ENCODE peak calls at places on chromosome 9, in seven cellular contexts. N is HCT116, R is HEK293T, X is WTC11, M is K562, A is H1, Y is GM12878. P is an unnamed sample.

GRCh38 chr9:105415344-105415980 is 32.4 kb upstream of the FSD1L start:
- DNase-seq in N (peak), R (peak), X (peak), M (peak), A (peak), Y (no peak), P (peak)

GRCh38 chr9:113631811-113632665 is 168.5 kb downstream of the RGS3 start:
- DNase-seq in N (no peak), R (no peak), X (no peak), M (no peak), A (no peak), Y (no peak), P (no peak)

GRCh38 chr9:114803459-114803858 is 2.4 kb downstream of the TNFSF15 start:
- DNase-seq in N (no peak), R (no peak), X (no peak), M (no peak), A (no peak), Y (no peak), P (no peak)

GRCh38 chr9:2800385-2801179 is 43.3 kb downstream of the PUM3 start:
- DNase-seq in N (no peak), R (no peak), X (no peak), M (no peak), A (no peak), Y (no peak), P (peak)

GRCh38 chr9:18549772-18550171 is 75.8 kb downstream of the ADAMTSL1 start:
- DNase-seq in N (no peak), R (no peak), X (no peak), M (no peak), A (no peak), Y (no peak), P (no peak)

GRCh38 chr9:93128011-93128714 is 5.9 kb downstream of the NINJ1 start:
- DNase-seq in N (no peak), R (no peak), X (no peak), M (no peak), A (no peak), Y (no peak), P (no peak)

GRCh38 chr9:33884856-33885701 is 68.1 kb downstream of the UBE2R2 start:
- DNase-seq in N (no peak), R (peak), X (no peak), M (no peak), A (no peak), Y (no peak), P (no peak)

GRCh38 chr9:131776473-131776872 is 36.6 kb upstream of the RAPGEF1 start:
- DNase-seq in N (peak), R (peak), X (peak), M (peak), A (peak), Y (no peak), P (peak)

GRCh38 chr9:35746583-35746982 is 2.4 kb downstream of the GBA2 start:
- DNase-seq in N (no peak), R (no peak), X (no peak), M (no peak), A (no peak), Y (no peak), P (peak)

GRCh38 chr9:34544035-34544434 is 21.2 kb upstream of the ENHO start:
- DNase-seq in N (no peak), R (no peak), X (no peak), M (no peak), A (no peak), Y (no peak), P (peak)

GRCh38 chr9:17082343-17082742 is 52.5 kb upstream of the CNTLN start:
- DNase-seq in N (no peak), R (peak), X (peak), M (no peak), A (peak), Y (no peak), P (no peak)

GRCh38 chr9:71209890-71210289 is 88.5 kb upstream of the TRPM3 start:
- DNase-seq in N (no peak), R (no peak), X (peak), M (no peak), A (no peak), Y (no peak), P (no peak)

GRCh38 chr9:114361542-114361941 is 26.2 kb downstream of the AKNA start:
- DNase-seq in N (no peak), R (no peak), X (no peak), M (no peak), A (no peak), Y (no peak), P (no peak)

GRCh38 chr9:124040186-124040920 is 28.8 kb downstream of the LHX2 start:
- DNase-seq in N (no peak), R (no peak), X (no peak), M (no peak), A (no peak), Y (no peak), P (no peak)

GRCh38 chr9:2302606-2303005 is 287.5 kb downstream of the SMARCA2 start:
- DNase-seq in N (no peak), R (no peak), X (no peak), M (no peak), A (peak), Y (no peak), P (no peak)

GRCh38 chr9:74497750-74498615 is 848 bp downstream of the RORB start:
- DNase-seq in N (no peak), R (peak), X (peak), M (no peak), A (peak), Y (no peak), P (no peak)

GRCh38 chr9:18666987-18667772 is 193.2 kb downstream of the ADAMTSL1 start:
- DNase-seq in N (no peak), R (no peak), X (no peak), M (no peak), A (no peak), Y (no peak), P (no peak)

GRCh38 chr9:92378825-92379535 is 25.4 kb downstream of the OGN start:
- DNase-seq in N (no peak), R (no peak), X (no peak), M (no peak), A (no peak), Y (no peak), P (no peak)

GRCh38 chr9:136799079-136799853 is 3.1 kb downstream of the CCDC183 start:
- DNase-seq in N (no peak), R (no peak), X (peak), M (no peak), A (no peak), Y (no peak), P (peak)

GRCh38 chr9:74577956-74578355 is 80.8 kb downstream of the RORB start:
- DNase-seq in N (peak), R (no peak), X (no peak), M (no peak), A (no peak), Y (no peak), P (peak)

GRCh38 chr9:137053944-137054931 is at the start of gene ENTPD2:
- DNase-seq in N (no peak), R (peak), X (peak), M (peak), A (peak), Y (no peak), P (peak)

GRCh38 chr9:130058154-130058553 is 4.4 kb downstream of the GPR107 start:
- DNase-seq in N (no peak), R (peak), X (no peak), M (peak), A (no peak), Y (no peak), P (no peak)

GRCh38 chr9:96566401-96567202 is 53.0 kb downstream of the CDC14B start:
- DNase-seq in N (peak), R (peak), X (peak), M (peak), A (peak), Y (no peak), P (peak)

GRCh38 chr9:127634021-127634420 is 21.9 kb downstream of the STXBP1 start:
- DNase-seq in N (peak), R (no peak), X (no peak), M (no peak), A (no peak), Y (no peak), P (no peak)

GRCh38 chr9:112169368-112169767 is 5.7 kb downstream of the SUSD1 start:
- DNase-seq in N (no peak), R (no peak), X (no peak), M (no peak), A (no peak), Y (no peak), P (no peak)

DNA sequence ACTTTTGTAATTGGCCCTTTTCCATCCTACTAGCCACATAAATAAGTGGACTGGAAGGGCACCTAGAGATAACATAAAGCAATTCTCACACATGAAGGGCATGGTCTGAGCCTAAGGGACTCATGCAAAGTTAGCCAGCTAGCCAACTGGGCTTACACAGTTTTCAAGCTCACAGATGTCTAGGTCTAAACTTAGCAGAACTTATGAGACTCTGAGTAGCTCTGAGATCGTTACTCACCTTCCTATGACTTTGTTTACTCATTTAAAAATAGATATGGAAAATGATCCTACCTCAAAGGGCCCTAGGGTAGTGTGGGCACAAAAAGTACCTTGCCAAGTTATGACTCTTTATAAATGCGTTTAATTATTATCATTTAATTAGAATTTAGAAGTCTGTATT is 410.4 kb upstream of the MPDZ start:
- DNase-seq in N (no peak), R (no peak), X (no peak), M (no peak), A (no peak), Y (no peak), P (no peak)
- TF ChIP-seq SP1 in N (no peak), R (no peak), X (no peak), M (no peak), A (no peak), Y (no peak), P (no peak)

GRCh38 chr9:116760636-116761035 is 73.5 kb downstream of the TRIM32 start:
- DNase-seq in N (no peak), R (no peak), X (no peak), M (no peak), A (no peak), Y (no peak), P (no peak)
- TF ChIP-seq SP1 in N (no peak), R (no peak), X (no peak), M (no peak), A (no peak), Y (no peak), P (no peak)

GRCh38 chr9:134709512-134710270 is 68.1 kb downstream of the COL5A1 start:
- DNase-seq in N (no peak), R (no peak), X (no peak), M (no peak), A (no peak), Y (no peak), P (no peak)
- TF ChIP-seq SP1 in N (no peak), R (no peak), X (no peak), M (no peak), A (no peak), Y (no peak), P (no peak)

DNA sequence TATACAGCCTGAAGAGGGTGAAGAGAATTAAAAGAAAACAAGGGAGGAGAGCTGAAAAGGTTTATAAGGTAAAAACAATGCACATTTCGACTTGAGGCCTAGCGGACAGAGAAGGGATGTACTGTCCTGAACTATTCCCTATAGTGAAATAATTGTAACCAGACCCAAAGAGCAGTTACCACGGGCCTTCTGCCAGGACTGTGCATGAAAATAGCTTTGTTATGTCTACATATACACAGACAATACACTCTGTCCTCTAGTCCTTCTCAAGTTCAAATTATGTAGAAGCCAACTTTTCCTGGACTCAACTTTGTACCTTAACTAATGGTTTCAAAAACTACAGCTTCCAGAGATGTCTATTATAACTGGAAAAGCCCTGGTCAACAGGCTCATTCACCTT is 223.7 kb downstream of the PCSK5 start:
- DNase-seq in N (no peak), R (no peak), X (no peak), M (no peak), A (no peak), Y (no peak), P (no peak)
- TF ChIP-seq SP1 in N (no peak), R (no peak), X (no peak), M (no peak), A (no peak), Y (no peak), P (no peak)

GRCh38 chr9:110141118-110141797 is 66.7 kb downstream of the C9orf152 start:
- DNase-seq in N (no peak), R (no peak), X (no peak), M (no peak), A (no peak), Y (no peak), P (no peak)
- TF ChIP-seq SP1 in N (no peak), R (no peak), X (no peak), M (no peak), A (no peak), Y (no peak), P (no peak)

GRCh38 chr9:121989010-121989409 is 104.1 kb downstream of the TTLL11 start:
- DNase-seq in N (no peak), R (no peak), X (peak), M (no peak), A (peak), Y (no peak), P (no peak)

GRCh38 chr9:121990600-121991304 is 102.4 kb downstream of the TTLL11 start:
- DNase-seq in N (no peak), R (no peak), X (no peak), M (no peak), A (no peak), Y (no peak), P (peak)

GRCh38 chr9:121991305-121991661 is 101.8 kb downstream of the TTLL11 start:
- DNase-seq in N (no peak), R (no peak), X (no peak), M (no peak), A (no peak), Y (no peak), P (no peak)

GRCh38 chr9:121995997-121996396 is 97.1 kb downstream of the TTLL11 start:
- DNase-seq in N (no peak), R (no peak), X (no peak), M (no peak), A (no peak), Y (no peak), P (no peak)

GRCh38 chr9:121992571-121993212 is 100.4 kb downstream of the TTLL11 start:
- DNase-seq in N (peak), R (peak), X (peak), M (peak), A (no peak), Y (no peak), P (peak)
- TF ChIP-seq SP1 in N (no peak), R (no peak), X (no peak), M (no peak), A (no peak), Y (no peak), P (no peak)

DNA sequence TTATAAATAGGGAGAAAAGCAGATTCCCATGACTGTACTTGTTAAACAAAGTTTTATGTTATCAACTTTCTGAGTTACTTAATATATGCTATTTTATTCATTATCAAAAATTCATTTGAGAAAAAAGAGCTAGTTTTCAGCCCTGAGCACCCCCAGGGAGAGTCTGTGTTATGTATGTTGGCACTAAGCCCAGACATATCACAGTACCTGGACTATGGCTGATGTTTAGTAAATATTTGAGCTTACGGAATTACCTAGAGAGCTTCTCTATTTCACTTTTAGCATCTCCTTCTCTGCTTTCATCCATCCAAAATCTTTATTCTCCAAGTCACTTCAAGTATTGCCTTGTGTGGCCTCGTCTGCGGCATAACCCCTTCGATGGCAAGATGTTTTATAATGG is 225.9 kb upstream of the PCSK5 start:
- DNase-seq in N (no peak), R (no peak), X (no peak), M (no peak), A (no peak), Y (no peak), P (peak)
- TF ChIP-seq SP1 in N (no peak), R (no peak), X (no peak), M (no peak), A (no peak), Y (no peak), P (no peak)

GRCh38 chr9:27599102-27599501 is 25.8 kb upstream of the C9orf72 start:
- DNase-seq in N (no peak), R (no peak), X (no peak), M (no peak), A (no peak), Y (no peak), P (no peak)

GRCh38 chr9:27602107-27602836 is 29.0 kb upstream of the C9orf72 start:
- DNase-seq in N (no peak), R (no peak), X (no peak), M (no peak), A (no peak), Y (no peak), P (no peak)

GRCh38 chr9:27602954-27603353 is 29.7 kb upstream of the C9orf72 start:
- DNase-seq in N (no peak), R (no peak), X (no peak), M (no peak), A (no peak), Y (no peak), P (no peak)

GRCh38 chr9:27599521-27600234 is 26.4 kb upstream of the C9orf72 start:
- DNase-seq in N (no peak), R (no peak), X (no peak), M (no peak), A (no peak), Y (no peak), P (no peak)

DNA sequence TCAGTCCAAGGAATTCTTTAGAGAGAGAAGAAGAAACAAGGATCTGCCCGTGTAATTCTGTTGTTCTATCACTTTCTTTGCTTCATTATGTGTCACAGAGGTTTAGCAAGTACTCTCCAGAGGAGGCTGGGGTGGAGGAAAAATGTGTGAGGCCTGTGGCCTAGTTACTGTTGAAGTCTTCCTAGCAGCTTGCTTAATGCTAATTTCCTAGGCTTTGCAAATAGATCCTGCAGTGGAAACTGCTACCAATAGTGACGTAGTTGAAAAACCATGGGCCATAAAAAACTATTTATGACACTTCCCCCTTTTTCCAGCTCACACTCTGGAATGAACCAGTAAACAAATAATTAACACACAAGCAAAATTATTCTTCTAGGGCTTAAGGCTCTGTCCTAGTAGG is 27.0 kb upstream of the C9orf72 start:
- DNase-seq in N (no peak), R (no peak), X (no peak), M (no peak), A (no peak), Y (no peak), P (no peak)
- TF ChIP-seq SP1 in N (no peak), R (no peak), X (no peak), M (no peak), A (no peak), Y (no peak), P (no peak)

DNA sequence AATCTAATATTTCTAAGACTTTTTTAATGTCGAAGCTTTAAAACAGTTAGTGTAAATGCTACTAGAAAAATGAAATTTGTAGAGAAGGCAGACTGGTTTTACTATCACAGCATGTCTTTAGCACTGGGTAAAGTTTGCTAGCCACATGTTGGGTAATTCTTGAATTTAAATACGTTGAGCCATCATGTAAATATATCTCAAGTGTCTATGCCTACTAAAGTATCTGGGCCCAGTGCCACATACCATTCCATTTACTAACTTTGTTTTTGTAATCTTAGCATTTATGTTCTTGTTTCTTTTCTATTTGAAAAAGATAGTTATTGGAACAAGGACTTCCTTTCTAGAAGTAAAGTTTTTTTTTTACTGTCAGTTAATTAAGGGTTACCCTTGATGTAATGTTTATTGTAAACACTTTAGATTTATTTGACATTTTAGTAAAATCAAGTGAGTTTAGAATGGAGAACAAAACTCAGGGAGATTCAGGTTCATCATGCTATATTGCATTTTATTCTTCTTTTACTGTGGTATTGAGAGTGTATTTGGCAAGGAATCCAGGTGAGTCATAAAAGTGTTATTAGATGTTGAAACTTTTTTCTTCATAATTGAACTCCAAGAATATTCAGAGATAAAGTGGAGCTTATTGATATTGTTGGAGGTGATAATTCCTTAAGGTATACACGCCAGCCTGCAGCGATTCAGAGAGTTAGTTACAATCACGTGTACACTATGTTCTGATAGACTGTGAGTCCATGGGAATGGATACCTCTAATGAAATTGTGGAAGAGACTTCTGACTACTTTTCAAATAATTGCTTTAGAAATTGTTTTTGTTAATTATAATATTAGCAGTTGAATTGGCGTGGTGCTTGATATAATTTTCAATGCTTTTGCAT is 182.5 kb downstream of the CCDC171 start:
- DNase-seq in N (no peak), R (no peak), X (no peak), M (no peak), A (no peak), Y (no peak), P (no peak)
- TF ChIP-seq SP1 in N (no peak), R (no peak), X (no peak), M (no peak), A (no peak), Y (no peak), P (no peak)

GRCh38 chr9:21993893-21994525 is at the start of gene CDKN2A:
- DNase-seq in N (no peak), R (no peak), X (peak), M (no peak), A (peak), Y (no peak), P (no peak)
- TF ChIP-seq SP1 in N (no peak), R (no peak), X (no peak), M (no peak), A (no peak), Y (no peak), P (no peak)

P was measured in HepG2.